ENCODE peak calls at places on chromosomes 2 and 18, in six cellular contexts. K, H, S, T, O and R are unnamed samples.

GRCh38 chr2:112061840-112062239 is 6.8 kb downstream of the TMEM87B start:
- DNase-seq in T (no peak), S (no peak), K (no peak), H (no peak), O (no peak), R (no peak)

GRCh38 chr18:54127759-54128378 is 96.6 kb downstream of the MBD2 start:
- DNase-seq in K (no peak), O (no peak), H (peak; percentile 77), T (peak; percentile 76), S (no peak), R (no peak)

GRCh38 chr18:28735731-28736130 is 558.8 kb upstream of the CDH2 start:
- DNase-seq in K (peak; percentile 89), T (peak; percentile 82), O (no peak), S (no peak), H (peak; percentile 96), R (no peak)

GRCh38 chr2:178002038-178002437 is 70.5 kb downstream of the PDE11A start:
- DNase-seq in K (no peak), S (no peak), O (no peak), T (no peak), H (no peak), R (no peak)

GRCh38 chr2:75238670-75239330 is 39.5 kb upstream of the TACR1 start:
- DNase-seq in S (no peak), K (peak; percentile 66), T (peak; percentile 84), O (no peak), H (peak; percentile 83), R (no peak)

GRCh38 chr2:145020694-145021093 is 500.8 kb upstream of the ZEB2 start:
- DNase-seq in T (no peak), H (peak; percentile 24), O (no peak), K (no peak), S (no peak), R (no peak)

GRCh38 chr2:57890462-57890861 is 156.1 kb upstream of the VRK2 start:
- DNase-seq in H (peak; percentile 10), K (peak; percentile 35), T (peak; percentile 53), S (no peak), O (no peak), R (no peak)

GRCh38 chr2:71592181-71592711 is 138.9 kb downstream of the DYSF start:
- DNase-seq in H (no peak), O (no peak), T (no peak), S (no peak), K (no peak), R (no peak)

GRCh38 chr2:42906557-42907380 is 114.4 kb upstream of the HAAO start:
- DNase-seq in O (peak; percentile 73), S (no peak), K (no peak), T (no peak), H (no peak), R (no peak)

GRCh38 chr2:218569661-218570500 is 1.2 kb downstream of the CNOT9 start:
- DNase-seq in O (no peak), S (no peak), K (no peak), H (peak; percentile 76), T (peak; percentile 33), R (no peak)

GRCh38 chr2:9846554-9846953 is 3.3 kb downstream of the TAF1B start:
- DNase-seq in H (peak; percentile 27), S (no peak), O (no peak), K (no peak), T (peak; percentile 75), R (no peak)

GRCh38 chr18:48547456-48548403 is 8.9 kb downstream of the CTIF start:
- DNase-seq in O (peak; percentile 75), K (peak; percentile 84), T (peak; percentile 9), S (no peak), H (peak; percentile 74), R (no peak)

GRCh38 chr2:158782616-158783015 is 12.5 kb upstream of the DAPL1 start:
- DNase-seq in O (no peak), S (no peak), H (no peak), K (no peak), T (peak; percentile 11), R (no peak)

GRCh38 chr2:98601532-98602132 is 6.7 kb downstream of the COA5 start:
- DNase-seq in S (no peak), O (no peak), K (no peak), H (peak; percentile 60), T (peak; percentile 61), R (no peak)

GRCh38 chr2:178190938-178191910 is 3.1 kb upstream of the OSBPL6 start:
- DNase-seq in O (no peak), S (no peak), T (peak; percentile 33), H (peak; percentile 19), K (no peak), R (no peak)

GRCh38 chr18:75212626-75213110 is 2.1 kb downstream of the TSHZ1 start:
- DNase-seq in O (no peak), S (no peak), H (no peak), T (no peak), K (no peak), R (no peak)

GRCh38 chr2:47150175-47150574 is 4.9 kb downstream of the STPG4 start:
- DNase-seq in K (no peak), H (no peak), O (no peak), T (no peak), S (no peak), R (no peak)
- TF ChIP-seq CTCF in K (no peak), H (no peak), O (no peak), T (no peak), S (no peak), R (no peak)

GRCh38 chr2:63598971-63599370 is 10.2 kb downstream of the MDH1 start:
- DNase-seq in O (no peak), H (no peak), K (no peak), S (no peak), T (no peak), R (no peak)

GRCh38 chr2:63591566-63592175 is 2.9 kb downstream of the MDH1 start:
- DNase-seq in S (no peak), H (no peak), K (no peak), O (no peak), T (no peak), R (no peak)

GRCh38 chr2:63596487-63596886 is 7.7 kb downstream of the MDH1 start:
- DNase-seq in H (no peak), K (no peak), O (no peak), S (no peak), T (no peak), R (no peak)

GRCh38 chr2:63590621-63591408 is 2.1 kb downstream of the MDH1 start:
- DNase-seq in S (no peak), H (no peak), T (no peak), O (no peak), K (no peak), R (no peak)

DNA sequence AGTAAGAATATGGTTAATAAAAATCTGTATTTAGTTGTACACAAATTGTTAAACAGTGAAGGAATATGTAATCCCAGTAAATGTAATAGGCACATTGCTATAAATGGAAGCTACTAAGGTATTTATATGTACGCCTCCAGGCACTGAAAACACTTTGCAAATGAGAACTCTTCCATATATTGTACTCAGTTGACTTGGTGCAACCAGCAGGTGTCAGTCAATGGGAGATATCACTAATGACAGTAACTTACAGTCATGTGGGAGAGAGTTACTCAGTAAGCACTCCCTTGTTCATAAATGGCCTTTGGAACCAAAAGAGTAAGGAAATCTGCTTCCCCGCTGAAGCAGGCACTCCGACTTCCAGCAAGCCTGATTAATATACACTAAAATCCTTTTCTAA is 5.9 kb downstream of the MDH1 start:
- DNase-seq in O (no peak), T (peak; percentile 7), S (no peak), H (no peak), K (no peak), R (no peak)
- TF ChIP-seq CTCF in O (no peak), T (peak; percentile 40), S (no peak), H (no peak), K (no peak), R (no peak)

DNA sequence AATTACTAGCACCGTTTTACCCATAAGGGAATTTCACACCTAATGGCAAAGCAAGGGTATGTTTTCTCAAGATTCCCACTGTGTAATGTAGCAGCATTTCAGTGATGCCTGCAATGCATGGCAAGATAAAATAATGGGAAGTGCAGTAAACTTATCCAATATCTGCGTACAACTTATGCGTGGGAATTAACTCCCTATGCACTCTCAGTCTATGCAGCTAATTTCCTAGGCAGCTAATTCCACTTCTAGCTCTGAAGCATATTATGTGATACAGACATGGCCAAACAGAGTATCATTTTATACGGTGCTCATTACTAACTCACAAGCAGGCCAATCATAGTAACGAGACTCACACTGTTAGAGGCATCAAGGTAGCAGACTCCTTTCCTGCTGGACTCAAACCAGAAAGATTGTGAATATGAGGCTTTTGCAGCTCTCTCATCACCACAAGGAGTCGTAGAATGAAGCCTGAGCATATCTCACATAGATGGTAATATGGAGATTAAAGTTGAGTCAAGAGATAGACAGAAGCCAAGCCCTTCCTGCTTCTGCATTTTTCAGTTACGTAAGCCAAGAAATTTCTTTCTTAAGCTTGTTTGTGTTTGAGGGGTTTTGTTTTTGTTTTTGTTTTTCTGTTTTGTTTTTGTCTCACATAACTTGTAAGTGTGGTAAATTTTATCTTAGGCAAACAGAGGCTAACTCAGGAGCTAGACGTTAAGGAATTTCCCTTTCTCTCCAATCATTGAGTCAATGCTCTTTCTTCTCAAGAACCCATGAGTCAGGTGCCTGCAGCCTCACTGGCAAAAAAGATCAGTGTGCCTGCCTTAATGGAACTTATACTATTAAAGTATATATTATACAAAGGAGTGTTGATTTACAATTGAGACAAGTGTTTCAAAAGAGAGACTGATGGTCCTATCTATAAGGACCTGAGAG is 34.7 kb upstream of the ITGAV start:
- DNase-seq in S (no peak), H (no peak), K (no peak), T (no peak), O (no peak), R (no peak)
- TF ChIP-seq CTCF in S (no peak), H (peak; percentile 43), K (no peak), T (no peak), O (no peak), R (no peak)

GRCh38 chr18:61612517-61612916 is 279.3 kb downstream of the CDH20 start:
- DNase-seq in K (no peak), H (no peak), O (no peak), T (no peak), S (no peak), R (no peak)
- TF ChIP-seq CTCF in K (peak; percentile 29), H (peak; percentile 33), O (no peak), T (peak; percentile 27), S (no peak), R (no peak)

GRCh38 chr2:141911485-141912066 is 219.2 kb downstream of the LRP1B start:
- DNase-seq in O (no peak), S (no peak), K (no peak), T (peak; percentile 78), H (peak; percentile 51), R (no peak)
- TF ChIP-seq CTCF in O (no peak), S (no peak), K (peak; percentile 30), T (peak; percentile 67), H (peak; percentile 41), R (peak; percentile 69)